ENCODE peak calls at places on chromosomes 11 and 22, in seven cellular contexts. L is heart right ventricle, N is spleen, B is progenitor cell of endocrine pancreas, K is Calu3, F is adrenal gland, I is endothelial cell. P is an unnamed sample.

GRCh38 chr11:120883404-120884135 is 140.3 kb upstream of the TBCEL start:
- DNase-seq in F (peak; percentile 20), B (no peak), L (peak; percentile 43), K (no peak), N (no peak), I (no peak), P (no peak)

GRCh38 chr11:69558519-69558941 is 77.1 kb downstream of the LINC01488 start:
- DNase-seq in B (no peak), I (no peak), K (no peak), L (no peak), N (no peak), F (no peak), P (peak; percentile 38)

GRCh38 chr22:29755889-29756288 is 10.9 kb downstream of the ZMAT5 start:
- DNase-seq in I (no peak), F (no peak), L (no peak), B (no peak), K (no peak), N (no peak), P (no peak)

GRCh38 chr11:7513210-7514098 is at the start of gene PPFIBP2:
- DNase-seq in L (peak; percentile 88), B (peak; percentile 74), F (peak; percentile 84), I (peak; percentile 80), N (peak; percentile 97), K (peak; percentile 88), P (peak; percentile 82)

GRCh38 chr22:30947821-30948454 is 20.6 kb downstream of the MORC2 start:
- DNase-seq in F (no peak), K (no peak), I (no peak), B (no peak), L (no peak), N (no peak), P (no peak)

GRCh38 chr11:62445314-62445740 is 26.5 kb downstream of the SCGB1A1 start:
- DNase-seq in N (no peak), I (no peak), K (no peak), B (no peak), L (no peak), F (no peak), P (no peak)

GRCh38 chr22:20979243-20979809 is 2.8 kb upstream of the LZTR1 start:
- DNase-seq in N (no peak), B (peak; percentile 70), I (peak; percentile 45), K (peak; percentile 28), F (peak; percentile 83), L (peak; percentile 60), P (peak; percentile 85)

GRCh38 chr22:22616636-22617035 is 27.8 kb upstream of the GGTLC2 start:
- DNase-seq in K (peak; percentile 29), B (no peak), F (no peak), L (no peak), I (no peak), N (no peak), P (peak; percentile 41)

GRCh38 chr11:130219148-130219547 is 59.6 kb downstream of the ST14 start:
- DNase-seq in F (no peak), L (no peak), I (no peak), K (no peak), B (no peak), N (no peak), P (no peak)

DNA sequence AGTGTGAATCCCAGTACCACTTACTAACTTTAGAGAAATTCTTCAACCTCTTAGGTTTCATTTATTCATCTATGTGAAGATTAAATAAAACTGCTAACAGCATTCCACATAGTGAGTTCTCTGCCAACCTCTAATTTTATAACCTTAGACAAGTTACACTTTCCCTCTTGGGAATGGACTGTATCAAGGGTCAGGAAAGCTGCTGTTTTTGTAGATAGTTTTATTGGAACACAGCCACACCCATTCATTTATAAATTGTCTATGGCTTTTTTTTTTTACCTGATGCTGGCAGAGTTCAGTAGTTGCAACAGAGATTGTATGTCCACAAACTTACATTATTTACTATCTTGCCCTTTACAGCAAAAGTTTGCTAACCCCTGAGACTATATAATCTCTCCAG is 81.1 kb downstream of the PAK1 start:
- DNase-seq in K (no peak), B (no peak), N (no peak), F (no peak), I (no peak), L (no peak), P (no peak)
- TF ChIP-seq CTCF in K (no peak), B (no peak), N (no peak), F (no peak), I (no peak), L (no peak), P (no peak)

GRCh38 chr11:101866619-101867491 is 48.0 kb upstream of the CEP126 start:
- DNase-seq in B (no peak), K (peak; percentile 10), I (no peak), F (no peak), L (no peak), N (no peak), P (no peak)

GRCh38 chr11:101864098-101864497 is 50.7 kb upstream of the CEP126 start:
- DNase-seq in N (no peak), L (no peak), B (no peak), I (no peak), F (no peak), K (no peak), P (no peak)

GRCh38 chr11:101860694-101861371 is 54.0 kb upstream of the CEP126 start:
- DNase-seq in L (no peak), B (no peak), K (peak; percentile 30), F (peak; percentile 60), N (no peak), I (peak; percentile 20), P (peak; percentile 39)

GRCh38 chr11:101863361-101863760 is 51.4 kb upstream of the CEP126 start:
- DNase-seq in I (no peak), F (no peak), L (no peak), N (no peak), B (no peak), K (no peak), P (no peak)

GRCh38 chr11:101862410-101863233 is 52.2 kb upstream of the CEP126 start:
- DNase-seq in B (no peak), K (peak; percentile 37), N (no peak), F (peak; percentile 26), I (peak; percentile 33), L (no peak), P (no peak)
- TF ChIP-seq CTCF in B (peak; percentile 57), K (peak; percentile 30), N (no peak), F (peak; percentile 37), I (no peak), L (no peak), P (no peak)

DNA sequence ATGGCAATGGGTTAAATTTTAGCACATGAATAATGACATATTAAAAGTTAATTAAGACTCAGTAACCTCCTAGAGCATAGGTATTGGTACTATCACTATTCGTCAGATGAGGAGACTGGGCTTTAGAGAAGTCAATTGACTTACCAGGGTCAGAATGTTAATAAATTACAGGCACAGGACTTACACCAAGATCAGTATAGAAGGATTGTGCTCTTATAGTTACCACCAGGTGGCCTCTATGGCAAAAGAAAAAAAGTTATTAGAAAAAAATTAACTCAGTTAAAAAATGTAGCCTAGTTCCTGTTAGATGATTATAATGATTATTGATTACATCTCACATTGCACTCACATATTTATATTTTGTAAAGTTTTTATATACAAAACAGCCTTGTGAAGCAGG is 1163.7 kb downstream of the FAM181B start:
- DNase-seq in B (no peak), I (no peak), K (no peak), N (no peak), L (no peak), F (no peak), P (no peak)
- TF ChIP-seq CTCF in B (peak; percentile 27), I (no peak), K (no peak), N (no peak), L (no peak), F (no peak), P (no peak)

DNA sequence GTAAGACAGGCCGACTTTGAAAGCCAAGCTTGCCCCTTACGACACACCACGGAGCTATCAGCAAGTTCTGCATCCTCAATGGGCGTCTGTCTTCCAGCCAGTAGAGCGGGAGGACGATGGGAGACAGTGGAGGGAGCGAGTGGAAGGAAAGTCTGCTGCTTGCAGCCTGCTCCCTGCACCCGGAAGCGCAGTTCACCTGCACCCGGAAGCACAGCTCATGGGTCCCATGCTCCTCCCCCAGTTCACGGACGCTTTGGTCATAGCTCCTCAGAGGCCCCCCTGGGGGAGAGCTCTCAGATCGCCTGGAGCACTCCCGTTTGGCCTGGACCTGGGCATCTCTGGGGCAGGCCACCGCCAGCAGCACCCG is 51.3 kb downstream of the FBLN1 start:
- DNase-seq in B (no peak), K (peak; percentile 66), I (no peak), N (no peak), F (no peak), L (no peak), P (no peak)
- TF ChIP-seq CTCF in B (no peak), K (no peak), I (peak; percentile 8), N (peak; percentile 8), F (no peak), L (no peak), P (no peak)